ENCODE peak calls at places on chromosomes 7 and 10, in ten cellular contexts. C is AG10803, S is lung, D is astrocyte of the spinal cord, L is heart left ventricle, N is HFF-Myc, Y is left lung, E is bronchial epithelial cell, O is esophagus muscularis mucosa, P is Peyer's patch. R is an unnamed sample.

GRCh38 chr7:133858311-133858710 is 268.8 kb upstream of the LRGUK start:
- DNase-seq in C (no peak), S (no peak), D (no peak), L (no peak), N (no peak), Y (no peak), E (peak; percentile 35), O (no peak), P (no peak), R (no peak)

GRCh38 chr7:130673066-130673465 is 4.5 kb upstream of the COPG2 start:
- DNase-seq in C (peak; percentile 75), S (no peak), D (no peak), L (no peak), N (no peak), Y (no peak), E (peak; percentile 53), O (peak; percentile 42), P (no peak), R (no peak)

GRCh38 chr10:85635650-85636049 is 730.9 kb downstream of the GRID1 start:
- DNase-seq in C (no peak), S (no peak), D (no peak), L (no peak), N (no peak), Y (no peak), E (no peak), O (no peak), P (no peak), R (no peak)

GRCh38 chr7:2954433-2954853 is 89.2 kb downstream of the CARD11 start:
- DNase-seq in C (no peak), S (no peak), D (no peak), L (no peak), N (no peak), Y (peak; percentile 47), E (no peak), O (no peak), P (peak; percentile 71), R (no peak)

GRCh38 chr7:46215987-46216567 is 295.0 kb upstream of the IGFBP3 start:
- DNase-seq in C (no peak), S (no peak), D (no peak), L (no peak), N (no peak), Y (no peak), E (peak; percentile 51), O (peak; percentile 79), P (peak; percentile 53), R (no peak)

GRCh38 chr7:22192778-22193177 is 164.2 kb downstream of the RAPGEF5 start:
- DNase-seq in C (no peak), S (no peak), D (no peak), L (no peak), N (no peak), Y (no peak), E (no peak), O (no peak), P (no peak), R (no peak)

GRCh38 chr7:99893280-99893679 is 16.4 kb upstream of the OR2AE1 start:
- DNase-seq in C (no peak), S (no peak), D (no peak), L (no peak), N (no peak), Y (no peak), E (no peak), O (no peak), P (no peak), R (no peak)

GRCh38 chr7:66296001-66296521 is 90.9 kb downstream of the TPST1 start:
- DNase-seq in C (peak; percentile 90), S (no peak), D (peak; percentile 48), L (no peak), N (no peak), Y (no peak), E (no peak), O (no peak), P (no peak), R (peak; percentile 73)

GRCh38 chr7:106775552-106775936 is 89.5 kb upstream of the PIK3CG start:
- DNase-seq in C (peak; percentile 64), S (no peak), D (peak; percentile 85), L (no peak), N (peak; percentile 70), Y (no peak), E (peak; percentile 87), O (no peak), P (no peak), R (peak; percentile 57)
- H3K4me3 ChIP-seq in C (no peak overlapping the region), S (no peak overlapping the region), D (peak overlapping the region; percentile 1), L (no peak overlapping the region), N (no peak overlapping the region), Y (no peak overlapping the region), E (no peak overlapping the region), O (no peak overlapping the region), P (no peak overlapping the region), R (peak overlapping the region; percentile 19)

DNA sequence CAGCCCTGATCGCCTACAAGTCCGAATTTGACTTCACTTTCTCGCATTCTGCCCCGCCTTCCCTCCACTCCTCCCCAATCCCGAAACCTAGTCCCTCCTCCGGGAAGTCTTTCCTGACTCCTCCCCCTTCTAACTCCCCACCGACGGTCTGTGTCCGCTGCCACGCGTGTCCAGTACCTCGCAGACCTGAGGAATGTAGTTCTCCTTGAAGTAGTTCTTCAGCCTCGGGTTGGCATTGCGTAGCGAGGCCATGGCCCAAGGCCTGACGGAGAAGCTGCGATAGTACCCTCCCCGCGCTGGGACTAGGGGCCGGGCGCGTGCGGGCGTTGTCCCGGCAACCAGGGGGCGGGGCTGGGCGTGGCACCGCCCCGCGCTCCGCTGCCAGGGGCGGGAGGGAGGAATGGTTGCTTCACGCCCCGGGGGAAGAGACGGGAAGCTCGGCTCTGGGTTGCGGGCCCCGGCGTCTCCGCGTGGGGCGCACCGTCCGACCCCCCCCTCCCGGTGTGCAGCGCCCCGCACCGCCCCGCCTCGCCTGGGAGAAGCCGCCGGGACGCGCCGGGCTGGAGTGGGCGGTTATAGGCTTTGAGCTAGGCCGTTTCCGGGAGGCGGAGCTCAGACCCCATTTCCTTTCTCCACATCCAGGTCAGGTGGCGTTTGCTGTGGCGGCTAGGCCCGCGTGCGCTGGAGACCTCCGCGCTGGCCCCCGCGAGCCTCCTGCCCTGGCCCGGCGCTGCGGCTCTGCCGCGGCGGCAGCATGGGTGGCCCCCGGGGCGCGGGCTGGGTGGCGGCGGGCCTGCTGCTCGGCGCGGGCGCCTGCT is at the start of the genes ARMC10 and FBXL13:
- DNase-seq in C (peak; percentile 87), S (peak; percentile 89), D (peak; percentile 89), L (peak; percentile 92), N (peak; percentile 67), Y (peak; percentile 90), E (peak; percentile 89), O (peak; percentile 98), P (peak; percentile 95), R (peak; percentile 94)
- TF ChIP-seq CTCF in C (peak; percentile 5), S (no peak), D (no peak), L (peak; percentile 53), N (no peak), Y (peak; percentile 47), E (peak; percentile 38), O (peak; percentile 24), P (no peak), R (no peak)

GRCh38 chr10:49138361-49138891 is 4.6 kb upstream of the FAM170B start:
- DNase-seq in C (peak; percentile 92), S (no peak), D (peak; percentile 82), L (no peak), N (no peak), Y (peak; percentile 70), E (no peak), O (no peak), P (no peak), R (peak; percentile 30)

GRCh38 chr10:49139866-49140195 is 6.0 kb upstream of the FAM170B start:
- DNase-seq in C (peak; percentile 95), S (no peak), D (peak; percentile 94), L (no peak), N (peak; percentile 79), Y (no peak), E (peak; percentile 72), O (no peak), P (no peak), R (peak; percentile 94)

GRCh38 chr10:49141541-49142332 is 7.9 kb upstream of the FAM170B start:
- DNase-seq in C (peak; percentile 40), S (no peak), D (no peak), L (no peak), N (no peak), Y (no peak), E (no peak), O (no peak), P (no peak), R (no peak)

GRCh38 chr10:49140306-49141175 is 6.7 kb upstream of the FAM170B start:
- DNase-seq in C (peak; percentile 61), S (no peak), D (no peak), L (no peak), N (no peak), Y (no peak), E (no peak), O (no peak), P (no peak), R (no peak)

DNA sequence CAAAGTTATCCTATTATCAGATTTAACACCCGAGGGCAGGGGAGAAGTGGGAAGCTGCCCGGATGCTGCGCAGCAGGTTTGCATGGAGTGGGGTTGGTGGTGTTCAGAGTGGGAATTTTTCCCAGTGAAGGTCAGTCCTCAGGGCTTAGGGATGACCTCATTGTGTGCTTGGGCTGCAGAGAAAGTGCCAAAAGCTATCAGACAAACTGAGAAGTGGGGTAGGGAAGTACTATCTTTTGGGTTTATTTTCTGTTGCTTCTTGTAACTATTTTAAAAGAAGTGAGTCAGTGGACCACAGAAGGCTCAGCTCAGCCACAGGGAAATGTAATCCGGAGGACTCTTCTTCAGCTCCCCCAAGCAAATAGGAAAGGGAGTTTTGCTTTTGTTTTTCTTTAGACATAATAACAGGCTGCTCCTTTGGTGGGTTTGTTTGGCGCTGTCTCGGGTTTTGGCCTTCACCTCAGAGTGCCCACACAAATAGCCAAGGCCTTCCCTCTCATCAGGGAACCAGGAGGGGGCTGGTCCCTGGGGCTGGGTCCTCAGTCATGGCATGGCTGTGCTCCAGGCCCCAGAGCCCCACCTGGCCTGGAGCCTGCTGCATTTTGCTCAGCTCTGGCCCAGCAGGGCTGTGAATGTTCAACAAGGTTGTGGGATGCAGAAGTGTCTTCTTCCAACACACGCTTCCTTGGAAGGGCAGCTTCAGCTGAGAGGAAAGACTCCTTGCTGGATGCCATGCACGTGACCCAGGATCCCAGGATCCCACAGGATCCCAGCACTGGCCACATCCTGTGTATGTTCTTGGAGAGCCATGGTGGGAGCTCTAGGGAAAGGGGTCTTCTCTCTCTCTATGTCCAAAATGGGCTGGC is 5.4 kb upstream of the FAM170B start:
- DNase-seq in C (peak; percentile 92), S (no peak), D (peak; percentile 85), L (no peak), N (no peak), Y (no peak), E (no peak), O (no peak), P (no peak), R (peak; percentile 17)
- H3K4me3 ChIP-seq in C (peak overlapping the region; percentile 17), S (no peak overlapping the region), D (no peak overlapping the region), L (no peak overlapping the region), N (no peak overlapping the region), Y (no peak overlapping the region), E (no peak overlapping the region), O (no peak overlapping the region), P (no peak overlapping the region), R (no peak overlapping the region)

DNA sequence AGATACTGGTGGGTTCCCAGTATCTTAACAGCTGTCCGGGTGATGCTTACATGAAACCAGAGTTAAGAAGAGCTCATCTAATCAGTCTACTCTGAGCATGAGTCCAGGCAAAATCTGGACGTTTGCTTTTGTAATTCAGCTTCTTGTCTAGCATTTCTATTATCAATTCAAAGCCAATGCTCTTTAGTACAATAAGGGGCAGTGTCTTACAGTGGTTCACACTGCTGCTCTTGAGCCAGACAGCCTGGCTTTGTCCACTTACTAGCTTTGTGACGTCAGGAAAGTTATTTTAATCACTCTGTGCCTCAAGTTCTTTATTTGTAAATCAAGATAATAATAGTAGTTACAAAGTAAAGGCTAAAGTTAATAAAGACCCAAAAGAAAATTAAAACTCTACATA is 227.3 kb upstream of the TCF7L2 start:
- DNase-seq in C (no peak), S (no peak), D (no peak), L (no peak), N (no peak), Y (no peak), E (no peak), O (no peak), P (no peak), R (no peak)
- TF ChIP-seq CTCF in C (no peak), S (no peak), D (no peak), L (no peak), N (no peak), Y (no peak), E (no peak), O (no peak), P (no peak), R (no peak)

R was measured in cardiac fibroblast.